ENCODE peak calls at places on chromosomes 2 and 18, in five cellular contexts. One of them, this sample, is unnamed.

GRCh38 chr2:223811757-223812156 is 25.6 kb downstream of the AP1S3 start:
- DNase-seq in H54: no peak
- DNase-seq in cardiac septum: no peak
- DNase-seq in naive thymus-derived CD8-positive, alpha-beta T cell: no peak
- DNase-seq in NCI-H1092: no peak
- DNase-seq in this sample: no peak

GRCh38 chr2:150119860-150120259 is 367.6 kb downstream of the RND3 start:
- DNase-seq in H54: no peak
- DNase-seq in cardiac septum: no peak
- DNase-seq in naive thymus-derived CD8-positive, alpha-beta T cell: no peak
- DNase-seq in NCI-H1092: no peak
- DNase-seq in this sample: no peak

GRCh38 chr2:36807223-36807886 is 110.8 kb downstream of the VIT start:
- DNase-seq in H54: no peak
- DNase-seq in cardiac septum: no peak
- DNase-seq in naive thymus-derived CD8-positive, alpha-beta T cell: no peak
- DNase-seq in NCI-H1092: no peak
- DNase-seq in this sample: no peak

GRCh38 chr2:27369471-27370025 is 590 bp downstream of the EIF2B4 start:
- DNase-seq in H54: peak
- DNase-seq in cardiac septum: peak
- DNase-seq in naive thymus-derived CD8-positive, alpha-beta T cell: no peak
- DNase-seq in NCI-H1092: no peak
- DNase-seq in this sample: no peak

GRCh38 chr2:218292700-218293014 is 354 bp upstream of the TMBIM1 start:
- DNase-seq in H54: no peak
- DNase-seq in cardiac septum: no peak
- DNase-seq in naive thymus-derived CD8-positive, alpha-beta T cell: no peak
- DNase-seq in NCI-H1092: no peak
- DNase-seq in this sample: no peak

GRCh38 chr2:47075361-47076125 is 79.6 kb downstream of the STPG4 start:
- DNase-seq in H54: no peak
- DNase-seq in cardiac septum: no peak
- DNase-seq in naive thymus-derived CD8-positive, alpha-beta T cell: no peak
- DNase-seq in NCI-H1092: no peak
- DNase-seq in this sample: no peak

GRCh38 chr2:232955856-232956255 is 57.2 kb downstream of the NGEF start:
- DNase-seq in H54: no peak
- DNase-seq in cardiac septum: no peak
- DNase-seq in naive thymus-derived CD8-positive, alpha-beta T cell: no peak
- DNase-seq in NCI-H1092: no peak
- DNase-seq in this sample: no peak

GRCh38 chr2:74385396-74385795 is 5.3 kb upstream of the DCTN1 start:
- DNase-seq in H54: no peak
- DNase-seq in cardiac septum: no peak
- DNase-seq in naive thymus-derived CD8-positive, alpha-beta T cell: no peak
- DNase-seq in NCI-H1092: no peak
- DNase-seq in this sample: no peak

GRCh38 chr18:7177131-7177744 is 53.7 kb upstream of the LRRC30 start:
- DNase-seq in H54: peak
- DNase-seq in cardiac septum: no peak
- DNase-seq in naive thymus-derived CD8-positive, alpha-beta T cell: no peak
- DNase-seq in NCI-H1092: peak
- DNase-seq in this sample: peak

This sample was measured in NCI-H510A.